ENCODE peak calls at places on chromosomes 11 and 22, in seven cellular contexts. S is pancreas; R is CD8-positive, alpha-beta memory T cell; N is stomach; X is cardiac muscle cell; C is neuronal stem cell; T is CD4-positive, CD25-positive, alpha-beta regulatory T cell. Q is an unnamed sample.

GRCh38 chr22:47626428-47627390 is 864.3 kb downstream of the TBC1D22A start:
- DNase-seq in S (no peak), C (no peak), T (no peak), N (no peak), R (no peak), X (no peak), Q (peak; percentile 25)

GRCh38 chr11:79110796-79111195 is 330.0 kb downstream of the TENM4 start:
- DNase-seq in N (no peak), T (no peak), R (no peak), S (no peak), X (no peak), C (no peak), Q (no peak)

GRCh38 chr11:58963551-58964075 is 24.3 kb downstream of the GLYATL1 start:
- DNase-seq in S (no peak), N (peak; percentile 33), X (peak; percentile 46), T (no peak), C (peak; percentile 61), R (no peak), Q (no peak)

GRCh38 chr11:110952150-110952549 is 239.9 kb upstream of the ARHGAP20 start:
- DNase-seq in C (no peak), T (no peak), X (no peak), N (no peak), S (no peak), R (no peak), Q (no peak)

GRCh38 chr22:39254789-39255298 is 10.1 kb upstream of the PDGFB start:
- DNase-seq in X (no peak), R (peak; percentile 8), N (no peak), S (no peak), T (peak; percentile 48), C (no peak), Q (no peak)

GRCh38 chr11:47395225-47396048 is 13.0 kb upstream of the SLC39A13 start:
- DNase-seq in R (no peak), C (no peak), X (no peak), T (no peak), N (no peak), S (peak; percentile 50), Q (no peak)

GRCh38 chr11:118607401-118608267 is at the start of gene PHLDB1:
- DNase-seq in N (peak; percentile 46), T (peak; percentile 34), X (peak; percentile 49), C (no peak), S (peak; percentile 81), R (peak; percentile 50), Q (no peak)

GRCh38 chr11:123063396-123064267 is 1.7 kb upstream of the HSPA8 start:
- DNase-seq in S (no peak), C (no peak), N (peak; percentile 50), T (peak; percentile 82), X (no peak), R (peak; percentile 66), Q (peak; percentile 41)

GRCh38 chr22:19210188-19210587 is 31.7 kb upstream of the SLC25A1 start:
- DNase-seq in R (no peak), C (no peak), N (no peak), T (no peak), S (no peak), X (no peak), Q (no peak)

GRCh38 chr11:70628881-70629844 is 230.8 kb downstream of the CTTN start:
- DNase-seq in R (no peak), X (no peak), S (no peak), N (peak; percentile 51), T (no peak), C (no peak), Q (peak; percentile 61)

GRCh38 chr11:71179877-71180276 is 72.5 kb downstream of the SHANK2 start:
- DNase-seq in X (no peak), S (no peak), C (no peak), N (no peak), T (no peak), R (no peak), Q (no peak)

GRCh38 chr11:126257764-126258163 is 10.9 kb downstream of the SRPRA start:
- DNase-seq in X (no peak), S (no peak), R (no peak), T (no peak), C (no peak), N (no peak), Q (no peak)
- H3K4me1 ChIP-seq in X (no peaks in the 10 kb centered on the region), S (peaks cover 9% of the 10 kb centered on the region), R (no peaks in the 10 kb centered on the region), T (no peaks in the 10 kb centered on the region), C (no peaks in the 10 kb centered on the region), N (no peaks in the 10 kb centered on the region), Q (no peaks in the 10 kb centered on the region)

GRCh38 chr11:37914859-37915258 is 1316.8 kb upstream of the RAG2 start:
- DNase-seq in X (no peak), T (no peak), R (no peak), N (no peak), C (no peak), S (no peak), Q (no peak)

DNA sequence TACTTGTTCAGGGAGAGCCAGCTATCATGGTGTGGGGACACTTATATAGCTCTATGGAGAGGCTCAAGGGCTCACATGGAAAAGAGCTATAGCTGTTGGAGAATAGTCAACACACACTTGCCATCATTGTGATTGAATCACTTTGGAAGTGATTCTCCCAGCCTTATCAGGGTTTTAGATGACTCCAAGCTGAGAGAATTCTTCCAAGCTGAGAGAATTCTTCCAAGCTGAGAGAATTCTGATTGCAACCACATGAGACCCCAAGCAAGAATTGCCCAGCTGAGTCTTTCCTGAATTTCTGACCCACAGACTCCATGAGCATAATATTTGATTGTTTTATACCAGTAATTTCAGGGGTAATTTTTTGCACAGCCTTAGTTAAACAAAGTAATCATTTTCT is 1318.3 kb upstream of the RAG2 start:
- DNase-seq in R (no peak), C (no peak), N (no peak), X (no peak), T (no peak), S (no peak), Q (no peak)
- H3K27ac ChIP-seq in R (no peak overlapping the region), C (no peak overlapping the region), N (no peak overlapping the region), X (no peak overlapping the region), T (no peak overlapping the region), S (no peak overlapping the region), Q (no peak overlapping the region)

GRCh38 chr11:127369301-127369968 is 368.9 kb upstream of the KIRREL3 start:
- DNase-seq in C (no peak), S (no peak), R (no peak), T (no peak), X (no peak), N (no peak), Q (no peak)
- H3K4me3 ChIP-seq in C (no peak overlapping the region), S (no peak overlapping the region), R (no peak overlapping the region), T (no peak overlapping the region), X (no peak overlapping the region), N (no peak overlapping the region), Q (no peak overlapping the region)

DNA sequence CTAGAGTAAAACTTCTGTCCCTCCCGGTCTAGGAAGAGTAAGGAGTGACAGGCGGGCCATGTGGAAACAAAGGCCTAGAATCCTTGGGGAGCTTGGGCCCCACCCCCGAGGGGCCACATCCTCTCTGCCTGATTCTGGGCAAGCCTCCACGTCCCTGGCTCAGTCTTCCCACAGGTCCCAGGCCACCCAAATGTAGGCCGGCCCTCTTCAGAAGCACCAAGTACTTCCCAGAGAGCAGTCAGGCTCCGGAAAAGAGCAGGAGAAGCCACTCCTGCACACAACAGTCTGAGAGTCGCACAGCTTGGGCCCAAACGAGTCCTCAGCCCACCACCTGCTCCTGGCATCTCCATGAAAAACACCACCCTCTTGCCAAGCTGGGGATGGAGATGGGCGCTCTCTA is 15.5 kb downstream of the EHD1 start:
- DNase-seq in R (no peak), C (no peak), X (no peak), T (no peak), N (no peak), S (no peak), Q (no peak)
- H3K4me1 ChIP-seq in R (peaks cover 100% of the 10 kb centered on the region), C (peaks cover 29% of the 10 kb centered on the region), X (peaks cover 29% of the 10 kb centered on the region), T (peaks cover 100% of the 10 kb centered on the region), N (peaks cover 67% of the 10 kb centered on the region), S (peaks cover 9% of the 10 kb centered on the region), Q (peaks cover 25% of the 10 kb centered on the region)

GRCh38 chr22:44144046-44144569 is 36.6 kb upstream of the PARVG start:
- DNase-seq in R (no peak), C (no peak), T (no peak), X (no peak), N (no peak), S (no peak), Q (no peak)

GRCh38 chr22:44145544-44145943 is 35.2 kb upstream of the PARVG start:
- DNase-seq in T (no peak), R (no peak), C (no peak), N (no peak), S (no peak), X (peak; percentile 61), Q (no peak)

GRCh38 chr22:44147821-44148574 is 32.7 kb upstream of the PARVG start:
- DNase-seq in S (no peak), C (no peak), R (no peak), N (no peak), X (peak; percentile 26), T (no peak), Q (no peak)

GRCh38 chr22:44146088-44146861 is 34.5 kb upstream of the PARVG start:
- DNase-seq in N (no peak), T (no peak), R (no peak), S (no peak), X (no peak), C (no peak), Q (no peak)

GRCh38 chr22:44147036-44147645 is 33.6 kb upstream of the PARVG start:
- DNase-seq in R (no peak), C (no peak), T (no peak), X (no peak), S (no peak), N (no peak), Q (no peak)
- H3K27ac ChIP-seq in R (no peak overlapping the region), C (no peak overlapping the region), T (no peak overlapping the region), X (no peak overlapping the region), S (no peak overlapping the region), N (no peak overlapping the region), Q (no peak overlapping the region)

GRCh38 chr11:724733-725386 is 18.8 kb downstream of the EPS8L2 start:
- DNase-seq in S (no peak), T (no peak), R (no peak), X (no peak), N (no peak), C (no peak), Q (no peak)

GRCh38 chr11:726278-726915 is 20.4 kb downstream of the EPS8L2 start:
- DNase-seq in C (no peak), X (peak; percentile 62), R (peak; percentile 53), N (peak; percentile 83), S (peak; percentile 94), T (peak; percentile 73), Q (peak; percentile 65)

GRCh38 chr11:727281-727701 is 20.0 kb upstream of the TALDO1 start:
- DNase-seq in S (peak; percentile 59), C (no peak), X (no peak), T (no peak), N (no peak), R (no peak), Q (no peak)

GRCh38 chr11:724063-724732 is 18.2 kb downstream of the EPS8L2 start:
- DNase-seq in S (no peak), C (no peak), X (no peak), T (no peak), N (no peak), R (no peak), Q (no peak)

DNA sequence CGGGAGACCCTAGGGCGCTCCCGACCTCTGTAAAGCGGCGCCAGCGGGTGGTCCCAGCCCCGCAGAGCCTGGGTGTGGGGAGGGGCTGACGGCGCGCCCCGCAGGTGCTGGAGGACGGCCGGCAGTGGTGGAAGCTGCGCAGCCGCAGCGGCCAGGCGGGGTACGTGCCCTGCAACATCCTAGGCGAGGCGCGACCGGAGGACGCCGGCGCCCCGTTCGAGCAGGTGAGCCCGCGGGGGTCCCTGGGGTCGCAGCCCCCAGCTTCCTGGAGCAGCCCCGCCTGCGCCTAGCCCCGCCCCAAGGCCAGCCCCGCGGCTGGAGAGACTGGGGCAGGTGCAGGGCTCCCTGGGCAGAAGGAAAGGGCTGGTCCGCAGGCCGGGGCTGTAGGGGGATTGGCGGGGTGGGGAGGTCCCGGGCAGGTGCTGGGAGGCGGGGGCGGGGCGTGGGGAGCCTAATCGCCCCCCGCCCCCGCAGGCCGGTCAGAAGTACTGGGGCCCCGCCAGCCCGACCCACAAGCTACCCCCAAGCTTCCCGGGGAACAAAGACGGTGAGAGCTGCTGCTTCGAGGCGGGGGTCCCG is 19.7 kb downstream of the EPS8L2 start:
- DNase-seq in T (no peak), S (peak; percentile 74), C (no peak), R (no peak), N (no peak), X (no peak), Q (no peak)
- H3K4me3 ChIP-seq in T (no peak overlapping the region), S (no peak overlapping the region), C (no peak overlapping the region), R (no peak overlapping the region), N (peak overlapping the region; percentile 30), X (peak overlapping the region; percentile 25), Q (no peak overlapping the region)